ENCODE peak calls at places on chromosomes 13 and 19, in eight cellular contexts. D, H, V, Z, U, N, B and Q are unnamed samples.

GRCh38 chr13:39317284-39317683 is 279.0 kb downstream of the NHLRC3 start:
- DNase-seq in N (no peak), Z (peak), B (no peak), H (no peak), D (peak), U (peak), V (no peak), Q (peak)

GRCh38 chr13:48235100-48235813 is 2.3 kb downstream of the ITM2B start:
- DNase-seq in U (no peak), D (peak), H (no peak), V (peak), N (no peak), B (peak), Z (no peak), Q (peak)

GRCh38 chr13:32448224-32448623 is 20.3 kb upstream of the N4BP2L1 start:
- DNase-seq in U (no peak), Z (no peak), H (peak), D (no peak), B (no peak), V (no peak), N (no peak), Q (no peak)

GRCh38 chr19:38656171-38656981 is 8.9 kb downstream of the ACTN4 start:
- DNase-seq in U (no peak), Z (no peak), D (no peak), V (no peak), N (no peak), B (no peak), H (no peak), Q (peak)

GRCh38 chr13:43880451-43880850 is 747 bp downstream of the LACC1 start:
- DNase-seq in N (peak), D (no peak), V (no peak), B (no peak), U (no peak), Z (no peak), H (no peak), Q (no peak)

GRCh38 chr13:106369091-106369490 is 166.4 kb downstream of the EFNB2 start:
- DNase-seq in N (no peak), Z (no peak), B (no peak), U (no peak), H (no peak), V (no peak), D (no peak), Q (peak)

GRCh38 chr13:80716610-80717081 is 375.7 kb upstream of the SPRY2 start:
- DNase-seq in V (no peak), D (peak), Z (no peak), H (no peak), N (no peak), B (peak), U (peak), Q (peak)

GRCh38 chr19:10826846-10827245 is 9.2 kb downstream of the TMED1 start:
- DNase-seq in V (no peak), D (no peak), Z (no peak), U (no peak), N (no peak), B (no peak), H (no peak), Q (no peak)

GRCh38 chr19:8517551-8518442 is 3.8 kb upstream of the ZNF414 start:
- DNase-seq in U (no peak), V (no peak), N (no peak), B (no peak), Z (no peak), H (no peak), D (no peak), Q (no peak)

GRCh38 chr19:46408611-46409039 is 4.7 kb downstream of the CCDC8 start:
- DNase-seq in D (peak), Z (no peak), B (peak), V (no peak), N (no peak), U (peak), H (no peak), Q (peak)

GRCh38 chr19:46407891-46408426 is 5.4 kb downstream of the CCDC8 start:
- DNase-seq in N (no peak), H (no peak), D (no peak), U (peak), B (no peak), V (no peak), Z (no peak), Q (no peak)

GRCh38 chr19:46402725-46403124 is 10.6 kb downstream of the CCDC8 start:
- DNase-seq in H (no peak), U (peak), D (no peak), B (no peak), V (no peak), Z (no peak), N (no peak), Q (no peak)

GRCh38 chr19:46404884-46405658 is 8.3 kb downstream of the CCDC8 start:
- DNase-seq in H (no peak), B (peak), N (no peak), Z (no peak), U (peak), V (no peak), D (no peak), Q (no peak)

GRCh38 chr19:46404039-46404883 is 9.1 kb downstream of the CCDC8 start:
- DNase-seq in U (peak), N (peak), V (no peak), Z (no peak), B (peak), D (peak), H (no peak), Q (peak)
- TF ChIP-seq CTCF in U (peak), N (peak), V (no peak), Z (peak), B (peak), D (no peak), H (peak), Q (peak)

GRCh38 chr13:19070398-19070735 is 111.3 kb downstream of the TUBA3C start:
- DNase-seq in V (no peak), D (no peak), N (no peak), B (no peak), U (no peak), Z (no peak), H (no peak), Q (no peak)

GRCh38 chr13:19072543-19072942 is 109.1 kb downstream of the TUBA3C start:
- DNase-seq in Z (no peak), N (no peak), H (no peak), V (no peak), D (no peak), B (no peak), U (no peak), Q (no peak)

GRCh38 chr13:19067767-19068166 is 113.9 kb downstream of the TUBA3C start:
- DNase-seq in N (no peak), H (no peak), B (no peak), D (no peak), Z (no peak), V (no peak), U (no peak), Q (no peak)

GRCh38 chr13:19071161-19071936 is 110.3 kb downstream of the TUBA3C start:
- DNase-seq in D (no peak), Z (no peak), H (no peak), N (no peak), B (no peak), U (no peak), V (no peak), Q (no peak)

DNA sequence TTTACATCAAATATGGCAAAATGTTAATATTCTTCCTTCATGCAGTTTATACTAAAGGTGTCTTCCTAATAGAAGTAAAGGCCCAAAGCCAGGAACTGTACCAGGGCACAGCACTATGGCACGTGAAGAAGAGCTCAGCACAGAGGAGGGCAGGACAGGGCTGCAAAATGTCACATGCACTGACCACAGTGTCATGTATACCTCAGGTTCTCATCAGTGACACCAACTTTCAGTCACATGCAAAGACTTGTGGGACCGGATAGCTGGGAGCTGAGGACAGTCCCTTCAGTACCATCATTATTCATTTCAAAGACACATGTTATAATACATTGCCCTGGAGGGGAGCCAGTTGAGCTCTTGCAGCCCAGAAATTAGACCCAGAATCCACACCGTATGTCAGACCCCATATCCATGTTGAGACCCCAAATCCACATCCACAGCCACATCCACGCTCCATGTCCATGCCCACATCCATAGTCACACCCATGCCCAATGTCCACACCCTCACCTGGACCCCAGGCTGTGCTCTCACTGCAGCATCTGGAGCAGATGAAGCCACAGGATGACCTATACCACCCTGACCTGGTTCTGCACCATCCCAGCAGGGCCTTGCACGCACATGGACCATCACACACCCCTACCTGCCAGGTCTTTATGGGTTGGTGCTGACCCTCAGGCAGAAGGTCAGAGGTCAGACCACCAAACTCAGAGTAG is 111.8 kb downstream of the TUBA3C start:
- DNase-seq in D (no peak), V (no peak), Z (no peak), B (no peak), H (no peak), N (no peak), U (no peak), Q (no peak)
- TF ChIP-seq CTCF in D (no peak), V (no peak), Z (no peak), B (no peak), H (no peak), N (no peak), U (no peak), Q (no peak)

DNA sequence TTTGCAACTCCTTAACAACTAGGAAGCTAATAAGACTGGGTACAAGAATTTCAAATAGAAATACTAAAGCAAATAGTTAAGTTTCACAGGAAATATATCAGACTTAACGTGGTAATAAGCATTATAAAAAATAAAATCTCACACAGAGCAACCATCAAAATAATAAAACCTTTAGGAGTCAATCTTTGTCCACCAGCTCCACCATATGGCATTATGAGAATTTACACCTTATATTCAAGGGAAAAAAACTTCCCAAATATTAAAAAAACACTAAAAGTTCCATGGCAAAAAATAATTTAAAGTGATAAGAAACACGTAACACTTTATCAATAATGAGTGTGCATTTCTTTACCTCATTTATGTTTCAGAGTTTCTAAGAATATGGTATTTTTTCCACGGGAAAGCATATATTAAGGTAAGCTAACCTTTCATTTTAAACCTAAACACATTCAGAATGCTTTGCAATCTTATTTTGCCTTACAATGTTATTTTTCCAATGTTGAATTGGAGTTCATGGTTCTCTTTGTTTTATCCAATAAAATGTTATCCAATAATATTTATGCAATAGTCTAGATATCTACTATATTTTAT is 423.2 kb upstream of the SGCG start:
- DNase-seq in B (peak), H (no peak), V (no peak), U (no peak), Z (no peak), D (no peak), N (no peak), Q (peak)
- TF ChIP-seq CTCF in B (peak), H (no peak), V (peak), U (no peak), Z (peak), D (peak), N (peak), Q (no peak)

GRCh38 chr19:2608602-2608922 is 93.9 kb downstream of the GNG7 start:
- DNase-seq in U (no peak), N (no peak), H (no peak), Z (no peak), B (no peak), D (no peak), V (no peak), Q (no peak)

GRCh38 chr19:2610637-2611482 is 91.6 kb downstream of the GNG7 start:
- DNase-seq in D (peak), N (peak), V (peak), B (peak), U (peak), Z (peak), H (peak), Q (peak)

GRCh38 chr19:2611483-2612464 is 90.7 kb downstream of the GNG7 start:
- DNase-seq in H (no peak), N (no peak), D (no peak), Z (no peak), U (no peak), V (no peak), B (no peak), Q (no peak)

GRCh38 chr19:2607712-2608601 is 94.5 kb downstream of the GNG7 start:
- DNase-seq in H (no peak), D (no peak), N (no peak), U (no peak), Z (no peak), V (peak), B (no peak), Q (no peak)

GRCh38 chr19:2609389-2610116 is 92.9 kb downstream of the GNG7 start:
- DNase-seq in D (no peak), N (no peak), H (no peak), U (no peak), Z (no peak), V (no peak), B (no peak), Q (no peak)
- TF ChIP-seq CTCF in D (no peak), N (no peak), H (no peak), U (no peak), Z (no peak), V (peak), B (no peak), Q (no peak)

GRCh38 chr19:43318203-43318602 is 35.3 kb upstream of the CD177 start:
- DNase-seq in Z (no peak), D (no peak), B (no peak), N (no peak), U (no peak), H (no peak), V (no peak), Q (no peak)

GRCh38 chr19:43315851-43316250 is 37.6 kb upstream of the CD177 start:
- DNase-seq in N (no peak), U (no peak), V (no peak), D (no peak), Z (no peak), B (no peak), H (no peak), Q (no peak)

GRCh38 chr19:43318796-43319314 is 34.6 kb upstream of the CD177 start:
- DNase-seq in H (no peak), U (no peak), D (no peak), Z (no peak), N (no peak), B (no peak), V (no peak), Q (no peak)

GRCh38 chr19:43313711-43314495 is 39.6 kb upstream of the CD177 start:
- DNase-seq in U (no peak), D (no peak), N (no peak), V (no peak), Z (no peak), H (no peak), B (no peak), Q (no peak)

DNA sequence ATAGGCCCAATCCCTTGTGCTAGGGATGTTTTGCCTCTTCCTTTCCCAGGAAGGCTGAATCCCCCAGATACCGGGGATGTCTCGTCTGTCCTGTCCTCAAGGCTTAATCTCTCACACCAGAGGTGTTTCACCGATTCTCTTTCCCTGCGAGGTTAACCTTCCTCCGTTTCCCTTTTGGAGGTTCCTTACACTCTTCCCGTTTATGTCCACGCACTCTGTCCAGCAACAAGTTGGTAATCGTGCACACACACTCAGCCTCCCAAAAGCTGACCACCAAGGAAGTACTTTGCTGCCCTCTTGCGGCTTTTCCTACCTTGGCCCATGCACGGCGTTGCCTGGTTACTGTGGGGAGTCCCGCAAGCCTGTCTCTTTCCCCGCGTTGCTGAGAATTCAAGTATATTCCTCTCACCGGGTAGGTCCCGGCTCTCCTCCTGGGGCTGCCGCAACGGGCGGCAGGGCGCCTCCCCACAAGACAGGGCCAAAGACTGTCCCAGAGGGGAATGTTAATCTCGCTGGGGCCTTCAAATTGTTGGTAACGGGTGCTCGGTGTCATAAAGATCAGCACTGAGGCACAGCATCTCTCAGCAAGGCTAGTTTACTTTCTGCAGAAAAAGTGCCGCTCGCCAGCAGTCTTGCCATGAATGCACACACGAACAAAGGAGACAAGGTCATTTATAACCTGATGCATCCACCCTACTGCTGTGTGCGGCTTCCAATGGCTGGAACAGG is 36.7 kb upstream of the CD177 start:
- DNase-seq in H (no peak), V (no peak), B (no peak), Z (no peak), U (no peak), N (peak), D (no peak), Q (no peak)
- TF ChIP-seq CTCF in H (peak), V (no peak), B (peak), Z (peak), U (no peak), N (peak), D (no peak), Q (peak)

GRCh38 chr13:20482275-20482761 is 43.3 kb downstream of the CRYL1 start:
- DNase-seq in V (no peak), D (no peak), H (no peak), Z (no peak), N (no peak), B (no peak), U (no peak), Q (no peak)
- TF ChIP-seq CTCF in V (no peak), D (no peak), H (no peak), Z (no peak), N (no peak), B (no peak), U (no peak), Q (no peak)